ENCODE peak calls at places on chromosomes 16 and 17, in nine cellular contexts. A is mucosa of descending colon, R is PC-9, D is right atrium auricular region, L is Caco-2, V is neural progenitor cell, Y is ovary, J is body of pancreas, M is cardiac muscle cell. F is an unnamed sample.

GRCh38 chr17:74369221-74369620 is 1.9 kb downstream of the GPR142 start:
- DNase-seq in A (no peak), R (no peak), D (no peak), L (no peak), V (peak; percentile 67), Y (no peak), J (peak; percentile 41), M (no peak), F (no peak)

GRCh38 chr16:17070882-17071592 is 399.7 kb downstream of the XYLT1 start:
- DNase-seq in A (peak; percentile 78), R (no peak), D (no peak), L (no peak), V (peak; percentile 57), Y (peak; percentile 16), J (peak; percentile 46), M (no peak), F (no peak)

GRCh38 chr17:146546-146945 is 9.2 kb downstream of the SCGB1C2 start:
- DNase-seq in A (no peak), R (no peak), D (peak; percentile 56), L (peak; percentile 23), V (no peak), Y (no peak), J (peak; percentile 8), M (no peak), F (no peak)

GRCh38 chr16:13542284-13542683 is 377.7 kb upstream of the ERCC4 start:
- DNase-seq in A (no peak), R (no peak), D (no peak), L (no peak), V (no peak), Y (no peak), J (no peak), M (no peak), F (no peak)

GRCh38 chr17:78174332-78174869 is 6.0 kb downstream of the SYNGR2 start:
- DNase-seq in A (peak; percentile 95), R (peak; percentile 48), D (peak; percentile 83), L (no peak), V (no peak), Y (peak; percentile 54), J (peak; percentile 97), M (no peak), F (peak; percentile 96)

GRCh38 chr16:80294172-80294571 is 246.6 kb upstream of the DYNLRB2 start:
- DNase-seq in A (no peak), R (no peak), D (no peak), L (no peak), V (no peak), Y (no peak), J (no peak), M (no peak), F (no peak)

GRCh38 chr17:32259596-32259995 is 6.0 kb upstream of the RHBDL3 start:
- DNase-seq in A (no peak), R (no peak), D (no peak), L (no peak), V (no peak), Y (no peak), J (no peak), M (peak; percentile 63), F (no peak)

GRCh38 chr17:61486135-61487120 is 34.2 kb downstream of the TBX4 start:
- DNase-seq in A (no peak), R (no peak), D (no peak), L (no peak), V (peak; percentile 44), Y (no peak), J (no peak), M (no peak), F (no peak)

GRCh38 chr17:6654816-6655731 is 3.5 kb downstream of the C17orf100 start:
- DNase-seq in A (peak; percentile 69), R (no peak), D (no peak), L (no peak), V (peak; percentile 79), Y (no peak), J (peak; percentile 70), M (no peak), F (no peak)

GRCh38 chr16:717651-718245 is 2.8 kb downstream of the METRN start:
- DNase-seq in A (no peak), R (no peak), D (no peak), L (no peak), V (peak; percentile 39), Y (no peak), J (no peak), M (no peak), F (no peak)

GRCh38 chr16:718922-719321 is 2.0 kb upstream of the ANTKMT start:
- DNase-seq in A (peak; percentile 81), R (no peak), D (no peak), L (no peak), V (no peak), Y (no peak), J (no peak), M (no peak), F (no peak)

GRCh38 chr16:716768-717325 is 1.9 kb downstream of the METRN start:
- DNase-seq in A (no peak), R (no peak), D (no peak), L (no peak), V (no peak), Y (no peak), J (no peak), M (no peak), F (no peak)

GRCh38 chr16:719815-720506 is 985 bp upstream of the ANTKMT start:
- DNase-seq in A (no peak), R (no peak), D (no peak), L (peak; percentile 69), V (no peak), Y (no peak), J (no peak), M (no peak), F (no peak)

DNA sequence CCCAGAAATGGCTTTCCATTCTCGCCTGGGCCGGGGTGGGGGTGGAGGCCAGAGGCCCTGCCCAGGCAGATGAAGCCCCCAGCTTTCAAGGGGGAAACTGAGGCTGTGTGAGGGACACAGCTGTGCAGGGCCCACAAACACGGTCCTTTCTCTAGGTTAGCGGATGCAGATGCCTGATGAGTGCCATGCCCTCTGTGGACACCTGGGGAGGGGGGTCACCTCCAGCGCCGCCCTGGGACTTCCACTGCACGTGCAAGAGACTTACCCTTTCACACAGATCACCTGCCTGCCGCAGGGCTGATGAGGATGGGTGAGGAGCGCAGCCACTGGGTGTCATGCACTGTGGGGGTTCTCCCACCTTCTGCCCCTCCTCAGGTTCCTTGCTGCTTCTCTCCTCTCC is 2.6 kb upstream of the ANTKMT start:
- DNase-seq in A (no peak), R (no peak), D (no peak), L (no peak), V (no peak), Y (no peak), J (no peak), M (no peak), F (no peak)
- H3K4me1 ChIP-seq in A (peaks cover 52% of the 10 kb centered on the region), R (peaks cover 45% of the 10 kb centered on the region), D (peaks cover 58% of the 10 kb centered on the region), L (peaks cover 37% of the 10 kb centered on the region), V (peaks cover 37% of the 10 kb centered on the region), Y (peaks cover 30% of the 10 kb centered on the region), J (peaks cover 72% of the 10 kb centered on the region), M (peaks cover 23% of the 10 kb centered on the region), F (peaks cover 24% of the 10 kb centered on the region)

GRCh38 chr16:10878328-10878643 is 1.3 kb downstream of the CIITA start:
- DNase-seq in A (no peak), R (no peak), D (no peak), L (no peak), V (no peak), Y (no peak), J (no peak), M (no peak), F (no peak)

GRCh38 chr16:10876799-10877341 is at the start of gene CIITA:
- DNase-seq in A (peak; percentile 87), R (peak; percentile 68), D (peak; percentile 84), L (no peak), V (no peak), Y (peak; percentile 51), J (peak; percentile 71), M (peak; percentile 62), F (peak; percentile 66)

GRCh38 chr16:10876305-10876704 is 697 bp upstream of the CIITA start:
- DNase-seq in A (no peak), R (no peak), D (no peak), L (no peak), V (no peak), Y (no peak), J (no peak), M (no peak), F (no peak)

GRCh38 chr16:10878644-10879498 is 1.9 kb downstream of the CIITA start:
- DNase-seq in A (peak; percentile 84), R (peak; percentile 47), D (no peak), L (no peak), V (peak; percentile 24), Y (peak; percentile 31), J (peak; percentile 45), M (peak; percentile 32), F (peak; percentile 38)

DNA sequence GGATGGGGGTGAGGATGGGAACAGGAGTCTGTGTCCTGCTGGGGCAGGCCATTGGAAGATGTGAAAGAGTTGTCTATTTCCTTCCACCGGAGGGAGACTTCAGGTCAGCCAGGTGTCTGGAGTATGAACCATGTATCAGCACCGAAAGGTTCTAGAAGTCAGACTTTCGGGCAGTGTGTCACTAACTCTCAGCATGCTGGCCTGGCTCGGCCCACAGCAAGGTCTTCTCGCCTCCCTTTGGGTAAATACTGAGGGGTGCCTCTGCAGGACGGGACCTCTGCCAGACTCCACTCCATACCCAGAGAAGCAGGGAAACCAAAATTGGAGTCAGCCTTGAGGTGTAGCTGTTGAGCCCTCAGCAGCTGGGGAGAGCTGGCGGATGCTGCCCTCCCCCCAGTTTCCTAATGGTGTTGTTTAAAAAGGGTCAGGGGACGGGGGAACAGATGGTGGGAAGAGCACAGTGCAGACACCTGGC is 507 bp downstream of the CIITA start:
- DNase-seq in A (no peak), R (no peak), D (no peak), L (no peak), V (no peak), Y (no peak), J (no peak), M (no peak), F (no peak)
- TF ChIP-seq CTCF in A (no peak), R (no peak), D (no peak), L (no peak), V (peak; percentile 5), Y (no peak), J (no peak), M (no peak), F (no peak)

DNA sequence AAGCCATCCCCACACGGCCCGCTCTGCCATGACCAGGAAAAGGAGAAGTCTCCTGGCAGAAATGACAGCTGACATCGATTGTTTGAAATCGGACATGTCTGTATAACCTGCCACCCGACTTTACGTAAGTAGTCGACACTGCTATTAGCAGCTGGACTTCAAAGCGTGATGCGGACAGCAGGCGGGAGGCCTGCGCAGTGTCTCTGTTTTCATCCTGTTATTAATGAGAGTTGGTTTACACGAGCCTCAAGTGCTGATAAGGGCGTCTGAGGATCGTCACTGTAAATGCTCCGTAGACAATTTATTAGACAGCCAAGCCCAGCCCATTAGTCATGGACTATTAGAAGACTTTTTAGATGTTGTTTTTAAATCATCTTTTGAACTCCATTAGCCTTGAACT is 328.3 kb downstream of the FOXL1 start:
- DNase-seq in A (no peak), R (no peak), D (no peak), L (no peak), V (no peak), Y (no peak), J (no peak), M (no peak), F (no peak)
- H3K4me1 ChIP-seq in A (no peaks in the 10 kb centered on the region), R (no peaks in the 10 kb centered on the region), D (no peaks in the 10 kb centered on the region), L (no peaks in the 10 kb centered on the region), V (peaks cover 7% of the 10 kb centered on the region), Y (peaks cover 1% of the 10 kb centered on the region), J (no peaks in the 10 kb centered on the region), M (peaks cover 23% of the 10 kb centered on the region), F (no peaks in the 10 kb centered on the region)

DNA sequence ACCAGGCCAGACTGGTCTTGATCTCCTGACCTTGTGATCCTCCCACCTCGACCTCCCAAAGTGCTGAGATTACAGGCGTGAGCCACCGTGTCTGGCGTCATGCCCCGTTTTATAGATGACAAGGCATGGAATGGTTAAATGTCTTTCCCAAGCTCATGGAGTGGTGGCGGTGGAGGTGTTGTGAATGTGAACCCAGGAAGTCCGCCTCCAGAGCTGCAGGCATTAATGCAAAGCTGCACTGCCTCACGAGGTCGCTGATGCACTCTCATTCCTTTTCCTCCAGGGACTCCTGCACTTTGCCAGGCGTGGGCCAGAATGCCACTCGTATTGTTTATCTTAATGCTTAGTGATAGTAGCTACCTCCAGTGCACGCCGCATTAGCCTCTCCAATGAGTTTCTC is 149.6 kb downstream of the WWOX start:
- DNase-seq in A (no peak), R (no peak), D (no peak), L (peak; percentile 82), V (peak; percentile 73), Y (no peak), J (peak; percentile 69), M (no peak), F (no peak)
- TF ChIP-seq CTCF in A (no peak), R (no peak), D (peak; percentile 21), L (peak; percentile 9), V (peak; percentile 59), Y (no peak), J (peak; percentile 22), M (no peak), F (no peak)

F was measured in gastrocnemius medialis.